ENCODE peak calls at places on chromosomes 4 and X, in nine cellular contexts. D is GM23248; W is aorta; U is endothelial cell; M is lower lobe of right lung; B is neural crest cell; J is activated naive CD8-positive, alpha-beta T cell treated with anti-CD3 and anti-CD28 coated beads, Interleukin-2, amount 50 U/mL, for 16 hours; X is ACHN; V is AG09309. F is an unnamed sample.

GRCh38 chr4:3660928-3661515 is 105.2 kb upstream of the ADRA2C start:
- DNase-seq in V (no peak), D (no peak), U (no peak), B (no peak), J (no peak), X (no peak), W (no peak), M (no peak), F (no peak)

GRCh38 chrX:46642145-46642544 is 68.6 kb downstream of the CHST7 start:
- DNase-seq in W (no peak), B (no peak), X (peak; percentile 30), J (no peak), M (no peak), U (no peak), D (peak; percentile 36), V (no peak), F (no peak)

GRCh38 chrX:52574416-52575275 is 57.8 kb upstream of the XAGE1B start:
- DNase-seq in M (no peak), D (peak; percentile 67), U (peak; percentile 27), J (no peak), V (peak; percentile 24), W (no peak), X (peak; percentile 43), B (peak; percentile 44), F (no peak)

GRCh38 chr4:26905172-26905571 is 44.5 kb downstream of the STIM2 start:
- DNase-seq in D (no peak), V (no peak), B (no peak), J (no peak), U (no peak), X (no peak), M (no peak), W (no peak), F (no peak)

GRCh38 chr4:34572026-34572425 is 1672.3 kb downstream of the ARAP2 start:
- DNase-seq in U (no peak), M (no peak), W (no peak), D (no peak), B (no peak), X (no peak), J (no peak), V (no peak), F (no peak)

GRCh38 chr4:37604464-37604863 is 81.7 kb downstream of the RELL1 start:
- DNase-seq in W (no peak), M (no peak), U (no peak), V (no peak), J (no peak), X (no peak), D (peak; percentile 75), B (no peak), F (no peak)

GRCh38 chr4:184757810-184758209 is 23.9 kb upstream of the CENPU start:
- DNase-seq in U (no peak), X (no peak), D (no peak), W (no peak), J (no peak), M (no peak), V (no peak), B (no peak), F (no peak)

GRCh38 chrX:69501433-69501832 is 2.7 kb upstream of the NALF2 start:
- DNase-seq in X (no peak), D (no peak), J (no peak), W (no peak), M (no peak), V (no peak), U (peak; percentile 8), B (peak; percentile 34), F (no peak)

GRCh38 chr4:55363618-55364420 is 17.8 kb downstream of the SRD5A3 start:
- DNase-seq in W (no peak), B (no peak), U (no peak), X (no peak), M (no peak), J (no peak), V (no peak), D (no peak), F (peak; percentile 16)

GRCh38 chrX:143873343-143873742 is 10.5 kb upstream of the UBE2NL start:
- DNase-seq in U (no peak), V (no peak), D (peak; percentile 60), M (no peak), W (no peak), X (peak; percentile 34), J (no peak), B (no peak), F (no peak)

F was measured in substantia nigra.